ENCODE peak calls at places on chromosome 3, in five cellular contexts. L, U, E, S and K are unnamed samples.

GRCh38 chr3:11655188-11655928 is 11.6 kb upstream of the VGLL4 start:
- DNase-seq in E (peak; percentile 4), S (no peak), L (peak; percentile 73), U (no peak), K (no peak)

GRCh38 chr3:13010770-13011169 is 62.5 kb downstream of the IQSEC1 start:
- DNase-seq in U (no peak), E (no peak), L (no peak), S (no peak), K (no peak)

GRCh38 chr3:41434781-41435180 is 235.5 kb downstream of the CTNNB1 start:
- DNase-seq in S (no peak), L (no peak), U (no peak), E (no peak), K (no peak)

GRCh38 chr3:177516130-177517011 is 319.1 kb upstream of the TBL1XR1 start:
- DNase-seq in L (no peak), U (peak; percentile 74), E (no peak), S (no peak), K (no peak)

GRCh38 chr3:35867782-35868181 is 228.5 kb downstream of the ARPP21 start:
- DNase-seq in S (no peak), E (no peak), L (no peak), U (no peak), K (no peak)

GRCh38 chr3:66394261-66395249 is 106.3 kb downstream of the LRIG1 start:
- DNase-seq in S (no peak), L (no peak), E (no peak), U (no peak), K (no peak)

GRCh38 chr3:51311055-51311454 is 74.0 kb upstream of the MANF start:
- DNase-seq in L (peak; percentile 32), S (no peak), E (peak; percentile 23), U (peak; percentile 28), K (peak; percentile 58)

GRCh38 chr3:33897306-33897705 is 98.9 kb downstream of the PDCD6IP start:
- DNase-seq in L (no peak), U (no peak), S (no peak), E (no peak), K (no peak)

GRCh38 chr3:79516795-79517194 is 251.0 kb downstream of the ROBO1 start:
- DNase-seq in E (no peak), U (no peak), L (no peak), S (no peak), K (no peak)

GRCh38 chr3:151219056-151219455 is 16.0 kb upstream of the GPR171 start:
- DNase-seq in U (no peak), S (no peak), E (peak; percentile 43), L (no peak), K (no peak)

GRCh38 chr3:23198801-23199200 is 4.3 kb upstream of the UBE2E2 start:
- DNase-seq in U (no peak), L (no peak), S (no peak), E (no peak), K (no peak)

GRCh38 chr3:134253475-134254231 is 3.0 kb upstream of the RYK start:
- DNase-seq in E (no peak), S (no peak), L (no peak), U (no peak), K (no peak)

GRCh38 chr3:8769088-8769822 is at the start of gene OXTR:
- DNase-seq in S (peak; percentile 72), L (peak; percentile 96), U (peak; percentile 40), E (no peak), K (peak; percentile 60)
- TF ChIP-seq JUND in S (no peak), L (no peak), U (no peak), E (no peak), K (no peak)

GRCh38 chr3:188937389-188937788 is 234.4 kb upstream of the TPRG1 start:
- DNase-seq in E (no peak), U (no peak), S (no peak), L (no peak), K (no peak)
- TF ChIP-seq JUND in E (no peak), U (no peak), S (no peak), L (no peak), K (no peak)

GRCh38 chr3:157786216-157786615 is 283.0 kb upstream of the VEPH1 start:
- DNase-seq in S (no peak), L (no peak), U (no peak), E (no peak), K (no peak)
- TF ChIP-seq JUND in S (no peak), L (peak; percentile 94), U (no peak), E (peak; percentile 64), K (no peak)

DNA sequence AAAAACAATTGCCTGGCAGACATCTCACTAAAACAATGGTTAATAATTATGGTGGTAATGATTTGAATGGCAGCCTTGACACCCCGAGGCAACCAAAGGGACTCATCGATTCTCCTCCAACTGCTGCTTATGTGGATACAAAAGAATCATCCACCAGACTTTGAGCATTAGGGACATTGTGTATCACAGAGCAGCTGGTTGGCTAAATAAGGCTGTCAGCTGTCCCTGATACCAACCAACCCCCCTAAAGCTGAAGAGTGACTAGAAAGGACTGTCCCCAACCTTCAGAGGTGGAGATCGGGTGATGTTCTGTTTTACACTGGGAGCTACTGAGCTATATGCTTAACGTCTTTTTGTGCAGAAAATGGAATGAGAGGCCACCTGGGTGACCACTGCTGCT is 1.7 kb upstream of the CD47 start:
- DNase-seq in E (no peak), L (no peak), U (no peak), S (no peak), K (no peak)
- TF ChIP-seq JUND in E (no peak), L (no peak), U (no peak), S (no peak), K (no peak)

GRCh38 chr3:125401402-125401801 is 26.3 kb upstream of the ZNF148 start:
- DNase-seq in U (peak; percentile 49), L (no peak), S (no peak), E (no peak), K (no peak)
- TF ChIP-seq JUND in U (no peak), L (no peak), S (no peak), E (no peak), K (no peak)